ENCODE peak calls at places on chromosome 3, in five cellular contexts. X, O, P, R and Z are unnamed samples.

GRCh38 chr3:70431906-70432305 is 119.5 kb upstream of the MDFIC2 start:
- DNase-seq in P (no peak), X (no peak), R (no peak), O (no peak), Z (no peak)

GRCh38 chr3:66496731-66497130 is 4.1 kb downstream of the LRIG1 start:
- DNase-seq in P (no peak), X (no peak), O (no peak), R (no peak), Z (no peak)

GRCh38 chr3:20776717-20777116 is 590.7 kb upstream of the SGO1 start:
- DNase-seq in O (no peak), X (no peak), R (no peak), P (no peak), Z (no peak)

GRCh38 chr3:151383956-151384355 is 597 bp downstream of the P2RY12 start:
- DNase-seq in O (no peak), X (no peak), R (no peak), P (no peak), Z (no peak)

GRCh38 chr3:142947799-142948575 is 15.5 kb downstream of the PAQR9 start:
- DNase-seq in O (peak), X (no peak), P (peak), R (no peak), Z (no peak)

GRCh38 chr3:152196782-152197181 is 71.9 kb upstream of the MBNL1 start:
- DNase-seq in R (no peak), X (no peak), O (no peak), P (no peak), Z (no peak)

GRCh38 chr3:56467108-56467507 is 1.2 kb downstream of the ERC2 start:
- DNase-seq in X (no peak), O (peak), P (peak), R (peak), Z (peak)

GRCh38 chr3:27544372-27544865 is 60.2 kb upstream of the SLC4A7 start:
- DNase-seq in P (no peak), O (no peak), R (no peak), X (no peak), Z (no peak)

GRCh38 chr3:8938021-8938420 is 25.3 kb downstream of the RAD18 start:
- DNase-seq in X (no peak), R (peak), P (no peak), O (peak), Z (peak)

GRCh38 chr3:33196538-33196937 is 22.1 kb downstream of the SUSD5 start:
- DNase-seq in R (peak), X (no peak), O (no peak), P (no peak), Z (no peak)

GRCh38 chr3:28860307-28860706 is 420.6 kb upstream of the RBMS3 start:
- DNase-seq in P (no peak), O (no peak), X (no peak), R (no peak), Z (no peak)

GRCh38 chr3:58167431-58168351 is 43.1 kb downstream of the DNASE1L3 start:
- DNase-seq in P (peak), X (no peak), R (no peak), O (peak), Z (peak)

GRCh38 chr3:25257026-25257425 is 171.0 kb upstream of the RARB start:
- DNase-seq in P (no peak), O (no peak), X (no peak), R (no peak), Z (no peak)
- TF ChIP-seq FOXM1 in P (no peak), O (no peak), X (no peak), R (no peak), Z (no peak)

DNA sequence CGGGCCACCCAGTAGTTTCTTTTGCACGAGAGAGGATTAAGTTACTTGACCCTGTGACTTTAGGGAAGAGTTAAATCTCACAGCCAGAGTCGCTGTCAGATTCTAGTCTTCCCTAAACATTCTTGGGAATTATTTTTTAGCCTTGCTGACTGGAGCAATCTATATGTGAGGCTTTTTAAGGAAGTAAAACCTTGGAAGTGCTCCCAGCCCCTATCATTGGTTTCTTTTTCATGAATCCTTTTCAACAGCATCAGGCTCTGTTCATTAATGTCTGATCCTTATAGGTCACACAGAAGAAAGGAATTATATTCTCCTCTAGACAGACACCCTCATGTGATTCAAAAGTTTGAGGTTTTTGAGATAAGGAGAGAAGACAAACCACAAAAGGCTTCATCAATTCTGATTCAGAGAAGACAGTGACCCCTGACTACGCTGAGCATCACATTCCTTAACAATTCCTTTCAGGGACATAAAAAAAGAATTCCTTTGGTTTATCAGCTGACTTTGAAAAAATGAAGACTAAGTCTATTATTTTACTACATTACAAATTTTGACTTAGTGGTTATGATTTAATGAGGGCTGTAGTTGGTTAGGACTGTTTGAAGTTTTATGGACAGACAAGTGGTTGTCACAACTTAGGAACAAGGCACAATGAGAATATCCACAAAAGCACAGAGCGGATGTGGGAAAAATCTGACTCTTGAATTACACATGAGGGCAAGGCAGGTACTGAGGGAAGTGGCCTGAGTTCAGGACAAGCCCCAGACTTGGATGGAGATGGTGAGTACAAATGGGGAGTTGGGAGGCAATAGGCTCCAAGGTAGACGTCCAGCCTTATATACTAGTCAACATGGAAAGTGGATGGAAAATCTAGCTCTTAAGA is 171.1 kb upstream of the STT3B start:
- DNase-seq in X (no peak), R (no peak), P (no peak), O (no peak), Z (no peak)
- TF ChIP-seq FOXM1 in X (no peak), R (no peak), P (no peak), O (no peak), Z (no peak)

GRCh38 chr3:120791958-120792357 is 49.4 kb downstream of the GTF2E1 start:
- DNase-seq in X (no peak), R (no peak), P (no peak), O (peak), Z (no peak)
- TF ChIP-seq FOXM1 in X (no peak), R (no peak), P (no peak), O (no peak), Z (no peak)

DNA sequence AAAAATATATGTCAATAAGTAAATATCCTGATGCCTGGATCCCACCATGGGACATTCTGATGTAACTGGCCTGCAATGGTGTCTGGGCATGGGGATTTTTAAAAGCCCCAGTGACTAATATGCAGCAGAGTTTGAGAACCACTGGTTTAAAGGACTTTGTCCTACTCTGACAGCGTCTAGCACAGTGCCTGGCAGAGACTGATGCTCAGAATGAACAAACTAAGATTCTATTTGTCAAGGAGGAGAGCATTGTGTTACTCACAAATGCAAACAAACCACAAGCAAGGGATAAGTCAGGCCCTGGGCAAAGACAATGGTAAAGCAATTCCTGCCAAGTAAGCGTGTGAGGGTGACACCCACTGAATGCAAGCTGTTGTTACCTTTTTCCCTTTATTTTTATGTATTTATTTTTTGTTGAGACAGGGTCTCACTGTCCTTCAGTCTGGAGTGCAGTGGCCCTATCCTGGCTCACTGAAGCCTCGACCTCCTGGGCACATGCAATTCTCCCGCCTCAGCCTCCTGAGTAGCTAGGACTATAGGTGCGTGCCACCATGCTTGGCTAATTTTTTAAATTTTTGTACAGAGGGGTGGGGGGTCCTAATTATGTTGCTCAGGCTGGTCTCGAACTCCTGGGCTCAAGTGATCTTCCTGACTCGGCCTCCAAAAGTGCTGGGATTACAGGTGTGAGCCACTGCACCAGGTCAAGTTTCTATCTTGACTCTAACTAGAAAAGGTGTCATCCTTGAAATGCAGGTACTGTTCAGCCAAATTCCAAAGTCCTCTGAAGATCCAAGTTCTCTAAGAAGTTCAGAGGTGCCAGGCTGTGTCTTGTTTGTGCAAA is 909 bp upstream of the GPD1L start:
- DNase-seq in O (no peak), P (no peak), R (no peak), X (no peak), Z (no peak)
- TF ChIP-seq FOXM1 in O (no peak), P (no peak), R (no peak), X (no peak), Z (no peak)

DNA sequence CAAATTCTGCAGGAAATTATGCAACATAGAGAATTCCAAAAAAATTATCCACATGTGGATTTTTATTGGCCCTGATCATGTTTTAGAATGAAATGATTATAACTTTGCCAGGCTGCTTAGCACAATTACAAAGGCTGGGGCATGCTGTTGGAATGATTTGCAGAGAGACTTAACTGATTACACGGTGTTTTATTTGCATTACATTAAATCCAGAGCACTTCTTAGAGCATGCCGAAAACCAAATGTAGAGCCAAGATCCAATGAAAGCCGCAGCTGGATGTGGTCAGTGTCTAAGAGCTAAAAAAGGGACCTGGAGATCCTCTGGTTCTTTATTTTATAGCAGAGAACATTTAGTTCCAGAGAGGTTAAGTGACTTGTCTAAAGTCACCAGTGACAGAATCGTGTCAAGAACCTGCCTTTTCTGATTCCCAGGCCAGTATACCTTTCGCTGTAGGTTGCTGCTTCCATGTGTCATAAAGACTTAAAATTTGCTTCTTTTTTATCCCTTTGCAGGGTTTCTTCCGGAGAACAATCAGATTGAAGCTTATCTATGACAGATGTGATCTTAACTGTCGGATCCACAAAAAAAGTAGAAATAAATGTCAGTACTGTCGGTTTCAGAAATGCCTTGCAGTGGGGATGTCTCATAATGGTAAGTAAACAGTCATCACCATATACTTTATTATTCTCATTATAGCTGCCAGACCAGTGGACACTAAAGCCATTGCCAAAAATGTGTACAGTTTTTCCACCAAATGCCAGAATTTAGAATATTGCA is 92.0 kb upstream of the TSEN2 start:
- DNase-seq in R (no peak), P (no peak), O (no peak), X (no peak), Z (no peak)
- TF ChIP-seq FOXM1 in R (no peak), P (no peak), O (no peak), X (no peak), Z (no peak)

DNA sequence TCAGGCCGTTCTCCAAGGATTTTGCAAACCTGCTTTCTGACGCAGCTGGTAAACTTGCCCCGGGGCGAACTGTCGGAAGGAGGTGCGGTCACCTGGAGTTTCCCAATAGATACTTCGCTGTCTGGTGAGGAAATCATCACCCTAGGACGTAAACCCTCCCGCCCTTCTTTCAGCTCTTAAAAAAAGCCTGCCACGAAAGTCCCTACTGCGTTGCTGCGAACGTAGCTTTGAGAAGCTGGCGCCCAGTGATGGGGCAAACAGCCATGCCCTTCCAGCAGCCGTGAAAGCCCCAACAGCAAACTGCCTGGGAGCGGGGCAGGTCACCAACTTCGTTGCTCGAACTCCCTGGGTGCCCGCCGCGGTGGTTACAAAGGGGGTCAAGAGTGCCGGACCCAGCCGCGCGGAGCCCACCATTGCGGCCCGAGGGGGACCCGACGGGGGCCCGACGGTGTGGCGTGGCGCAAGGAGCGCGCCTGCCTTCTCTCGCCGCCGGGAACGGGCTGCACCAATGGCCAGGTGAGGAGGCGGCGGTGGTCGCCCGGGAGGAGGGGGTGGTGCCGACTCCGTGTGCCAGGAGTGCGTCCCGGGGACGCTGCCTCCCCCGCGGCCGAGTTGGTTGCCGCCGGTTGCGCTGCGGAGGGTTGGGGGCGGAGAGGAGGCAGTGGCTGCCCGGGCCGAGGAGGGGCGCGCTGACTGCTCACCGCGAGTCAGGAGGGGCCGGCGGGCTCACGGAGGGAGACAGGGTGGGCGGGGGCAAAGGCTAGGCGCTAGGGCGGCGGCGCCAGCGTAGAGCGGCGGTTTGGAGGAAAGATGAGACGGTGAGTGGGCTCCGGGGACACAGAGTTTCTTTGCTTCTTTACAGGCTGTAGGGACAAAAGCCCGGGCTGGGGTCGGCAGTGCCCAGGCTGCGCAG is at the start of gene PHLDB2:
- DNase-seq in O (no peak), R (peak), P (peak), X (no peak), Z (peak)
- TF ChIP-seq FOXM1 in O (no peak), R (no peak), P (no peak), X (no peak), Z (peak)